ENCODE peak calls at places on chromosomes 4 and X, in five cellular contexts. H is esophagus squamous epithelium, K is ovary, E is body of pancreas, Z is IMR-90. G is an unnamed sample.

GRCh38 chrX:155871934-155872333 is 9.2 kb upstream of the VAMP7 start:
- DNase-seq in H (no peak), K (no peak), Z (no peak), E (no peak), G (no peak)

GRCh38 chrX:13694359-13694758 is 5.4 kb downstream of the RAB9A start:
- DNase-seq in K (no peak), Z (no peak), E (no peak), H (no peak), G (no peak)

GRCh38 chr4:108034560-108034959 is 44.9 kb downstream of the HADH start:
- DNase-seq in K (no peak), H (no peak), Z (no peak), E (no peak), G (no peak)

GRCh38 chrX:154652311-154653047 is 900 bp downstream of the CTAG2 start:
- DNase-seq in K (no peak), H (no peak), E (no peak), Z (no peak), G (no peak)

GRCh38 chr4:3491681-3492405 is 28.7 kb downstream of the DOK7 start:
- DNase-seq in Z (peak), E (no peak), H (no peak), K (no peak), G (no peak)

GRCh38 chrX:3076416-3076991 is 35.2 kb downstream of the ARSF start:
- DNase-seq in E (no peak), Z (no peak), K (no peak), H (no peak), G (no peak)

GRCh38 chr4:76950052-76950845 is 697 bp downstream of the SEPTIN11 start:
- DNase-seq in Z (no peak), E (peak), K (peak), H (no peak), G (peak)

GRCh38 chr4:101217353-101218031 is 129.8 kb downstream of the PPP3CA start:
- DNase-seq in H (no peak), E (no peak), K (no peak), Z (peak), G (no peak)

GRCh38 chrX:23332101-23332887 is 2.4 kb upstream of the PTCHD1 start:
- DNase-seq in H (no peak), Z (no peak), E (no peak), K (no peak), G (no peak)

GRCh38 chr4:155758500-155759371 is at the start of gene GUCY1B1:
- DNase-seq in H (peak), K (peak), E (peak), Z (peak), G (peak)

GRCh38 chr4:40212674-40213504 is 16.1 kb downstream of the RHOH start:
- DNase-seq in K (no peak), E (no peak), H (no peak), Z (peak), G (no peak)

GRCh38 chrX:44096666-44097065 is 123.5 kb upstream of the NDP start:
- DNase-seq in Z (no peak), K (no peak), E (no peak), H (no peak), G (no peak)

GRCh38 chr4:91958651-91959050 is 345.1 kb upstream of the GRID2 start:
- DNase-seq in H (no peak), Z (peak), E (no peak), K (no peak), G (no peak)

GRCh38 chrX:24610540-24610939 is 36.6 kb downstream of the PCYT1B start:
- DNase-seq in H (no peak), Z (no peak), E (no peak), K (no peak), G (no peak)

GRCh38 chr4:121764702-121765367 is at the start of gene SMIM43:
- DNase-seq in Z (no peak), K (peak), H (no peak), E (no peak), G (no peak)

GRCh38 chr4:152849350-152849749 is 69.6 kb downstream of the ARFIP1 start:
- DNase-seq in H (no peak), K (no peak), E (no peak), Z (no peak), G (no peak)

GRCh38 chr4:72295966-72296557 is 264.3 kb downstream of the NPFFR2 start:
- DNase-seq in K (no peak), H (no peak), E (no peak), Z (peak), G (no peak)

GRCh38 chrX:48665991-48666390 is 17.6 kb upstream of the WAS start:
- DNase-seq in E (no peak), H (no peak), Z (no peak), K (no peak), G (no peak)

GRCh38 chrX:108186811-108187210 is 95.2 kb downstream of the ATG4A start:
- DNase-seq in E (no peak), H (no peak), Z (peak), K (no peak), G (no peak)

GRCh38 chr4:188268081-188268908 is 129.1 kb downstream of the TRIML1 start:
- DNase-seq in K (no peak), H (no peak), Z (no peak), E (no peak), G (no peak)

GRCh38 chrX:87475793-87476192 is 41.8 kb upstream of the KLHL4 start:
- DNase-seq in E (no peak), H (no peak), Z (no peak), K (no peak), G (no peak)

GRCh38 chrX:49844622-49845021 is 15.5 kb downstream of the PAGE4 start:
- DNase-seq in H (no peak), Z (no peak), K (no peak), E (peak), G (no peak)

GRCh38 chrX:136577562-136577961 is 45.5 kb downstream of the VGLL1 start:
- DNase-seq in Z (peak), E (peak), H (no peak), K (peak), G (peak)

GRCh38 chr4:78543424-78544238 is 7.9 kb upstream of the ANXA3 start:
- DNase-seq in H (no peak), K (no peak), E (no peak), Z (no peak), G (no peak)

GRCh38 chr4:1105662-1106061 is 7.7 kb downstream of the RNF212 start:
- DNase-seq in E (no peak), Z (no peak), K (no peak), H (no peak), G (no peak)

GRCh38 chr4:86247906-86248305 is 111.9 kb downstream of the MAPK10 start:
- DNase-seq in E (no peak), H (no peak), Z (no peak), K (no peak), G (no peak)

GRCh38 chr4:10698172-10698571 is 13.6 kb upstream of the CLNK start:
- DNase-seq in Z (no peak), H (no peak), E (no peak), K (no peak), G (no peak)

GRCh38 chrX:71945435-71945834 is 34.8 kb downstream of the NHSL2 start:
- DNase-seq in E (no peak), K (no peak), H (no peak), Z (no peak), G (no peak)

GRCh38 chr4:83285022-83285387 is 407 bp upstream of the COQ2 start:
- DNase-seq in H (no peak), Z (peak), E (peak), K (no peak), G (no peak)

GRCh38 chrX:131747173-131747572 is 203.3 kb downstream of the OR13H1 start:
- DNase-seq in Z (peak), E (no peak), K (peak), H (no peak), G (peak)

GRCh38 chr4:147944264-147944663 is 212.4 kb downstream of the ARHGAP10 start:
- DNase-seq in E (no peak), H (no peak), K (no peak), Z (no peak), G (no peak)

GRCh38 chr4:119550857-119551532 is 77.6 kb downstream of the PDE5A start:
- DNase-seq in E (no peak), Z (peak), K (no peak), H (no peak), G (no peak)

GRCh38 chr4:8494983-8495548 is 54.5 kb downstream of the TRMT44 start:
- DNase-seq in K (no peak), E (no peak), Z (no peak), H (no peak), G (no peak)

GRCh38 chr4:24470681-24471622 is 113.4 kb downstream of the DHX15 start:
- DNase-seq in Z (peak), K (peak), E (peak), H (no peak), G (no peak)

GRCh38 chrX:42992199-42992943 is 214.4 kb upstream of the PPP1R2C start:
- DNase-seq in K (no peak), H (no peak), E (no peak), Z (no peak), G (no peak)

GRCh38 chr4:70613182-70613892 is 15.2 kb upstream of the ENAM start:
- DNase-seq in K (no peak), H (no peak), Z (no peak), E (no peak), G (no peak)

GRCh38 chr4:70619288-70619687 is 9.3 kb upstream of the ENAM start:
- DNase-seq in Z (no peak), K (no peak), H (no peak), E (no peak), G (no peak)

GRCh38 chr4:70608324-70608723 is 16.3 kb downstream of the AMBN start:
- DNase-seq in Z (no peak), H (no peak), E (no peak), K (no peak), G (no peak)

GRCh38 chr4:70619778-70620177 is 8.8 kb upstream of the ENAM start:
- DNase-seq in H (no peak), E (no peak), K (no peak), Z (no peak), G (no peak)

GRCh38 chr4:70613893-70614572 is 14.5 kb upstream of the ENAM start:
- DNase-seq in K (no peak), Z (no peak), E (no peak), H (no peak), G (no peak)
- H3K27ac ChIP-seq in K (no peak), Z (no peak), E (no peak), H (no peak), G (peak)

DNA sequence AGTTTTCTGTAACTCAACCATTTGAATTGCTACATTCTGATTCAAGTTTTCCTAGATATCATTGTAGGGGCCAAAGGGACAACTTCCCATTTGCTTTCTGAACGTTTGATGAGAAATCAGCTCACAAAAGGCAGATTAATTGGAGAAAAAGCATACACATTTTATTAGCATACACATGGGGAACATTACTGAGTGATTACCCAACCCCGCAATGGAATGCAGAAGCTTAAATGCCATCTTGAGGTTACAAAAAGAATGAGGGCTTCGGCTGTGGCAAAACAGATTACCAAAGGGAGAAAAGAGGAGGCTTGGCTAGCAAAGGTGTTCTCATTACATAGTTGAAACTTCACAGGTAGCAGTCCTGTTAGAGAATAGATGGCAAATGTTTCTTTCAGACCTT is 26.6 kb upstream of the HERC6 start:
- DNase-seq in E (no peak), H (no peak), Z (peak), K (no peak), G (no peak)
- TF ChIP-seq CTCF in E (no peak), H (no peak), Z (no peak), K (no peak), G (no peak)

DNA sequence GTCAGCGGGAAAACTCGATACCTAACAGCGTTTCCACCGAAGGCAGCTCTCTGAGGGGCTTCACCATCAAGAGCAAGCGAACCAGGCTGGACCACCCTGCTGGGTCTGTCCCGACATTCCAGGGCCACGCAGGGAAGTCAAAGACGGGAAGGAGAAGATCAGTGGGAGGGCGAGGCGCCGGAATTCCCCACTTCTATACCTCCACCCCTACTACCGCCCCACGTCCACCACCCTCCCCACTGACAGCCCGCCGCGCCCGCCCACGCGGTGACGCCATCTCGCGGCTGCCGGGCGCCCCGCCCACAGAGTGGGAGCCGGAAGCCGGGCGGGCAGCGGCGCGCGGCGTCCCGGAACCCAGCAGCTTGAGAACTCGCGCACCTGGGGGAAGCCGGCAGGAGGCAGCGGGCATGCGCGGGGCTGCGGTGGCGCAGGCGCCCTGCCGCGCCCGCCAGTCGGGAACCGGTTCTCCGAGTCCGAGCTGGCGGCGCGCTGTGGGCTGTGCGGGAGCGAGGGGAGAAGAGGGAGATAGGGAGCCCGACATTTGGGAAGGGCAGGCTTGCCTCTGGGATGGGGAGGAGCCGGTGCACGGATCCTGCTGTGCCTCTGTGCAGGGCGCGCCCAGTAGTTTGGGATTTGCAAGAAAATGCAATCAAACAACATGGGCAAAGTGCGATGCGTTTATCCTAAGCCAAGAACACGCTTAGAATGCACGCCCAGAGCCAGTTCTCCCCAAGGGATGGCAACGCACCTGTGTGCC is 3.2 kb upstream of the STIM2 start:
- DNase-seq in Z (peak), K (peak), E (peak), H (peak), G (peak)
- TF ChIP-seq POLR2A in Z (no peak), K (peak), E (peak), H (peak), G (peak)

GRCh38 chrX:16786791-16787735 is 797 bp downstream of the TXLNG start:
- DNase-seq in Z (no peak), H (no peak), E (no peak), K (peak), G (peak)
- H3K27ac ChIP-seq in Z (no peak), H (peak), E (peak), K (peak), G (peak)

GRCh38 chrX:56826020-56826419 is 97.0 kb downstream of the NBDY start:
- DNase-seq in E (no peak), H (no peak), K (no peak), Z (no peak), G (no peak)
- TF ChIP-seq CTCF in E (no peak), H (no peak), K (no peak), Z (no peak), G (no peak)

DNA sequence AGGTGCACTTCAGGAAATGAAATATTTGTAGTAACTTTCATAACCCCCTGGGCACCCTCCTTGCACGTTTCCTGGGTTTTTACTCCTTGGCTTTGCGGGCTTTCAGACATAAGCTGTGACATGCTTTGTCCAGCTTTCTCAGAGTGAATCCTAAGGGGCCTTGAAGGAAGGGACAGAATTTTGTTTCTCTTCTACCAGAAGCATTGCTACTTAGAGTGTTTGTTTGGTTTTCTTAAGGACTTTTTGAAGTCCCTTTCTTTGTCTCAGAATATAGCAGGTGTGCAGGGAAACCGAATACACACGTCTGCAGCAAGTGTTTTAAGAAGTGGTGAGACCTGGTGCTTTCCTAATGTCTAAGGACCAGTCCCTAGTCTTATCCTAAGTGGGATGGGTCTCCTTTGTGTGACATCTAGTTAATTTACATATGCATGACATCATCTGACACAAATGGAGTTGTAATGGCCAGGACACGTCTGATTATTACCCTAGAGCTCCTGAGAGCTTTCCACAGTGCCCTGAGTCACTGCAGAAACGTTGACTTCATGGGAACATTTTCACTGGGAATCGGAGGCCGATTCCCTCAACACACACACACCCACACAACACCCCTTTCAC is 1.3 kb downstream of the FAM149A start:
- DNase-seq in E (peak), H (no peak), Z (no peak), K (no peak), G (peak)
- TF ChIP-seq POLR2A in E (peak), H (no peak), Z (no peak), K (no peak), G (peak)